ENCODE peak calls at places on chromosome 1, in seven cellular contexts. D, O, I, G, V, A and Y are unnamed samples.
A peak's percentile ranks its signal among the peaks of the same experiment; 100 is the strongest.

GRCh38 chr1:157399984-157400382 is 152.3 kb downstream of the FCRL5 start:
- DNase-seq in D (no peak), O (no peak), I (peak; percentile 87), G (no peak), V (peak; percentile 21), A (no peak), Y (no peak)

GRCh38 chr1:236524142-236524891 is 535 bp downstream of the LGALS8 start:
- DNase-seq in D (peak; percentile 91), O (peak; percentile 91), I (peak; percentile 79), G (no peak), V (peak; percentile 89), A (peak; percentile 83), Y (peak; percentile 27)

GRCh38 chr1:171917361-171917760 is 76.1 kb downstream of the DNM3 start:
- DNase-seq in D (no peak), O (no peak), I (no peak), G (no peak), V (no peak), A (no peak), Y (no peak)

GRCh38 chr1:204376919-204377799 is 17.4 kb upstream of the PLEKHA6 start:
- DNase-seq in D (no peak), O (no peak), I (no peak), G (no peak), V (no peak), A (no peak), Y (no peak)

GRCh38 chr1:158071106-158071505 is 77.7 kb downstream of the KIRREL1 start:
- DNase-seq in D (peak; percentile 23), O (no peak), I (no peak), G (no peak), V (no peak), A (no peak), Y (no peak)

GRCh38 chr1:175600721-175601440 is 142.5 kb downstream of the TNR start:
- DNase-seq in D (no peak), O (no peak), I (no peak), G (no peak), V (no peak), A (no peak), Y (no peak)

GRCh38 chr1:38179423-38179822 is 132.8 kb upstream of the POU3F1 start:
- DNase-seq in D (no peak), O (no peak), I (no peak), G (peak; percentile 43), V (no peak), A (no peak), Y (peak; percentile 74)

GRCh38 chr1:229002037-229002436 is 266.8 kb downstream of the RHOU start:
- DNase-seq in D (no peak), O (no peak), I (no peak), G (no peak), V (no peak), A (no peak), Y (no peak)

GRCh38 chr1:58573705-58574591 is 3.1 kb downstream of the TACSTD2 start:
- DNase-seq in D (no peak), O (no peak), I (no peak), G (no peak), V (peak; percentile 69), A (no peak), Y (no peak)

GRCh38 chr1:240352769-240353168 is 259.2 kb downstream of the GREM2 start:
- DNase-seq in D (peak; percentile 18), O (no peak), I (no peak), G (no peak), V (peak; percentile 35), A (no peak), Y (no peak)

GRCh38 chr1:31861346-31861745 is 45.5 kb upstream of the SPOCD1 start:
- DNase-seq in D (no peak), O (no peak), I (no peak), G (no peak), V (no peak), A (no peak), Y (no peak)

GRCh38 chr1:24964811-24965570 is 34.9 kb upstream of the RUNX3 start:
- DNase-seq in D (peak; percentile 23), O (no peak), I (no peak), G (peak; percentile 45), V (no peak), A (no peak), Y (no peak)

GRCh38 chr1:101410048-101410878 is 173.4 kb downstream of the S1PR1 start:
- DNase-seq in D (no peak), O (no peak), I (peak; percentile 3), G (no peak), V (no peak), A (no peak), Y (no peak)

GRCh38 chr1:111880866-111881837 is 108.3 kb downstream of the KCND3 start:
- DNase-seq in D (no peak), O (no peak), I (no peak), G (peak; percentile 42), V (no peak), A (peak; percentile 83), Y (peak; percentile 36)

GRCh38 chr1:36093919-36094318 is 5.2 kb downstream of the ADPRS start:
- DNase-seq in D (no peak), O (no peak), I (no peak), G (no peak), V (no peak), A (no peak), Y (no peak)

GRCh38 chr1:174812656-174813055 is 187.1 kb upstream of the CACYBP start:
- DNase-seq in D (no peak), O (peak; percentile 3), I (no peak), G (no peak), V (no peak), A (no peak), Y (no peak)

GRCh38 chr1:234722904-234723588 is 113.1 kb upstream of the IRF2BP2 start:
- DNase-seq in D (peak; percentile 95), O (peak; percentile 92), I (no peak), G (peak; percentile 81), V (peak; percentile 99), A (peak; percentile 66), Y (no peak)

GRCh38 chr1:5647226-5647625 is 345.0 kb downstream of the NPHP4 start:
- DNase-seq in D (no peak), O (no peak), I (peak; percentile 60), G (no peak), V (no peak), A (no peak), Y (no peak)

GRCh38 chr1:67571406-67571805 is 113.6 kb upstream of the GADD45A start:
- DNase-seq in D (no peak), O (no peak), I (no peak), G (no peak), V (no peak), A (no peak), Y (no peak)

GRCh38 chr1:5659606-5660005 is 332.6 kb downstream of the NPHP4 start:
- DNase-seq in D (no peak), O (no peak), I (no peak), G (no peak), V (no peak), A (no peak), Y (no peak)

GRCh38 chr1:226371866-226372490 is 35.9 kb downstream of the PARP1 start:
- DNase-seq in D (no peak), O (no peak), I (no peak), G (no peak), V (no peak), A (no peak), Y (no peak)

GRCh38 chr1:5393591-5393990 is 598.6 kb downstream of the NPHP4 start:
- DNase-seq in D (no peak), O (no peak), I (peak; percentile 41), G (no peak), V (no peak), A (peak; percentile 6), Y (no peak)

GRCh38 chr1:52576074-52576473 is 23.2 kb upstream of the TUT4 start:
- DNase-seq in D (no peak), O (no peak), I (no peak), G (no peak), V (no peak), A (no peak), Y (no peak)

GRCh38 chr1:12166834-12167492 is at the start of gene TNFRSF1B:
- DNase-seq in D (peak; percentile 27), O (no peak), I (peak; percentile 79), G (peak; percentile 85), V (no peak), A (peak; percentile 10), Y (peak; percentile 85)

GRCh38 chr1:43711524-43712386 is 4.4 kb downstream of the ST3GAL3 start:
- DNase-seq in D (peak; percentile 88), O (peak; percentile 80), I (no peak), G (no peak), V (peak; percentile 74), A (no peak), Y (no peak)

GRCh38 chr1:39407889-39408640 is 83.4 kb upstream of the BMP8A start:
- DNase-seq in D (no peak), O (no peak), I (no peak), G (no peak), V (no peak), A (no peak), Y (no peak)

GRCh38 chr1:203089651-203090045 is 3.8 kb upstream of the MYOG start:
- DNase-seq in D (no peak), O (no peak), I (no peak), G (no peak), V (no peak), A (no peak), Y (no peak)

GRCh38 chr1:29674625-29675326 is 438.5 kb downstream of the PTPRU start:
- DNase-seq in D (no peak), O (no peak), I (no peak), G (no peak), V (no peak), A (no peak), Y (no peak)